ENCODE peak calls at places on chromosomes 2 and 18, in eight cellular contexts. P is HTR-8/SVneo; K is GM20000; Q is HEK293T; T is neural progenitor cell; Y is sigmoid colon; R is stimulated activated CD8-positive, alpha-beta memory T cell treated with anti-CD3 and anti-CD28 coated beads, Interleukin-2, amount 100 ng/mL, for 48 hours; E is colonic mucosa. S is an unnamed sample.
A peak's percentile ranks its signal among the peaks of the same experiment; 100 is the strongest.

GRCh38 chr18:73824684-73825083 is 322.9 kb downstream of the FBXO15 start:
- DNase-seq in Q (no peak), T (no peak), R (no peak), P (no peak), K (no peak), Y (no peak), E (no peak), S (no peak)

GRCh38 chr2:47230418-47230817 is 75.3 kb upstream of the STPG4 start:
- DNase-seq in R (no peak), P (no peak), K (no peak), T (no peak), Y (peak; percentile 93), Q (no peak), E (no peak), S (no peak)

GRCh38 chr2:227191367-227191766 is 26.9 kb downstream of the COL4A3 start:
- DNase-seq in Y (no peak), E (no peak), P (peak; percentile 24), K (no peak), R (no peak), T (peak; percentile 60), Q (peak; percentile 22), S (no peak)

GRCh38 chr18:68796936-68797690 is 767 bp upstream of the CCDC102B start:
- DNase-seq in K (no peak), T (no peak), P (no peak), R (no peak), Q (no peak), E (no peak), Y (no peak), S (no peak)

GRCh38 chr2:70855679-70856078 is 20.1 kb upstream of the CD207 start:
- DNase-seq in R (no peak), P (no peak), Q (no peak), Y (no peak), K (no peak), T (no peak), E (no peak), S (no peak)

GRCh38 chr2:160635488-160635887 is 141.9 kb upstream of the RBMS1 start:
- DNase-seq in Q (no peak), Y (no peak), K (no peak), T (no peak), P (no peak), E (no peak), R (no peak), S (no peak)

GRCh38 chr18:74540689-74541421 is 6.6 kb downstream of the CNDP1 start:
- DNase-seq in T (no peak), Y (no peak), R (no peak), K (no peak), E (peak; percentile 17), Q (no peak), P (no peak), S (no peak)

GRCh38 chr2:229901819-229902218 is 20.0 kb downstream of the TRIP12 start:
- DNase-seq in E (peak; percentile 27), R (no peak), P (peak; percentile 48), T (no peak), Q (peak; percentile 13), Y (no peak), K (no peak), S (no peak)

GRCh38 chr2:6290626-6291025 is 575.1 kb downstream of the CMPK2 start:
- DNase-seq in P (no peak), K (no peak), T (no peak), Y (no peak), E (no peak), R (no peak), Q (no peak), S (no peak)

GRCh38 chr2:226869371-226869770 is 33.5 kb downstream of the RHBDD1 start:
- DNase-seq in E (no peak), T (no peak), Y (no peak), Q (no peak), P (no peak), K (no peak), R (no peak), S (no peak)

GRCh38 chr2:234071664-234072063 is 21.2 kb downstream of the SPP2 start:
- DNase-seq in R (peak; percentile 2), P (no peak), K (no peak), Q (no peak), T (no peak), E (no peak), Y (no peak), S (no peak)

GRCh38 chr2:99488999-99489757 is 639 bp downstream of the REV1 start:
- DNase-seq in E (peak; percentile 40), P (peak; percentile 56), T (peak; percentile 84), Q (peak; percentile 56), Y (peak; percentile 85), R (peak; percentile 14), K (peak; percentile 85), S (peak; percentile 7)

GRCh38 chr18:42261731-42262130 is 306.7 kb downstream of the PIK3C3 start:
- DNase-seq in T (peak; percentile 36), Q (no peak), E (no peak), R (no peak), Y (no peak), P (no peak), K (no peak), S (no peak)

GRCh38 chr18:45359275-45360009 is 255.8 kb upstream of the SLC14A2 start:
- DNase-seq in E (peak; percentile 73), T (no peak), Q (no peak), R (no peak), P (no peak), Y (no peak), K (no peak), S (no peak)

GRCh38 chr2:60710707-60711106 is 45.4 kb upstream of the PAPOLG start:
- DNase-seq in R (no peak), E (no peak), Q (no peak), K (no peak), P (no peak), Y (peak; percentile 64), T (no peak), S (no peak)

GRCh38 chr2:197852127-197852526 is 47.7 kb downstream of the PLCL1 start:
- DNase-seq in R (no peak), E (no peak), Q (no peak), P (no peak), Y (no peak), K (no peak), T (no peak), S (no peak)

GRCh38 chr2:8541223-8541622 is 140.6 kb upstream of the ID2 start:
- DNase-seq in E (no peak), T (no peak), Y (no peak), K (no peak), Q (no peak), R (no peak), P (no peak), S (no peak)

GRCh38 chr2:172215172-172215935 is 112.7 kb upstream of the DLX2 start:
- DNase-seq in Y (no peak), T (no peak), Q (no peak), P (no peak), R (no peak), K (no peak), E (no peak), S (no peak)

GRCh38 chr18:36835927-36836326 is 7.0 kb downstream of the KIAA1328 start:
- DNase-seq in Q (no peak), Y (no peak), E (no peak), P (no peak), R (no peak), T (no peak), K (no peak), S (no peak)

GRCh38 chr2:226797989-226798421 is 1.6 kb downstream of the IRS1 start:
- DNase-seq in R (no peak), E (peak; percentile 22), Y (peak; percentile 73), Q (no peak), T (no peak), K (no peak), P (no peak), S (no peak)

GRCh38 chr2:174013310-174013751 is 48.2 kb upstream of the SP3 start:
- DNase-seq in Q (no peak), P (no peak), T (peak; percentile 31), Y (peak; percentile 87), R (no peak), K (no peak), E (no peak), S (no peak)

GRCh38 chr2:71659868-71660518 is 206.6 kb downstream of the DYSF start:
- DNase-seq in Q (peak; percentile 1), T (no peak), P (no peak), R (no peak), E (no peak), K (no peak), Y (peak; percentile 48), S (no peak)

GRCh38 chr2:164917296-164917903 is 37.9 kb downstream of the SLC38A11 start:
- DNase-seq in Q (peak; percentile 32), K (no peak), T (peak; percentile 59), E (peak; percentile 40), P (no peak), R (no peak), Y (peak; percentile 67), S (no peak)

GRCh38 chr2:227497158-227497557 is 25.2 kb downstream of the AGFG1 start:
- DNase-seq in E (no peak), T (no peak), K (no peak), Q (no peak), P (no peak), R (no peak), Y (no peak), S (no peak)

GRCh38 chr2:2867371-2867770 is 510.2 kb downstream of the EIPR1 start:
- DNase-seq in K (no peak), E (no peak), P (no peak), T (no peak), Q (no peak), Y (no peak), R (no peak), S (no peak)

GRCh38 chr18:3903341-3903740 is 453.4 kb downstream of the TGIF1 start:
- DNase-seq in P (peak; percentile 24), K (no peak), Y (no peak), T (no peak), E (no peak), Q (no peak), R (no peak), S (no peak)

GRCh38 chr2:237935740-237936452 is 30.9 kb upstream of the UBE2F start:
- DNase-seq in T (no peak), P (no peak), E (no peak), Q (no peak), K (no peak), Y (no peak), R (no peak), S (no peak)

GRCh38 chr2:55115795-55116597 is 65.7 kb upstream of the RTN4 start:
- DNase-seq in Q (no peak), E (no peak), K (no peak), P (peak; percentile 57), R (no peak), Y (no peak), T (no peak), S (no peak)

GRCh38 chr2:147572622-147573021 is 272.2 kb upstream of the ACVR2A start:
- DNase-seq in Q (no peak), R (no peak), K (no peak), E (no peak), Y (no peak), P (no peak), T (no peak), S (no peak)

GRCh38 chr18:63848159-63848558 is 39.3 kb upstream of the SERPINB2 start:
- DNase-seq in T (peak; percentile 66), Q (peak; percentile 19), Y (no peak), K (peak; percentile 13), R (no peak), P (peak; percentile 15), E (no peak), S (no peak)

GRCh38 chr2:23390152-23390551 is 5.2 kb downstream of the KLHL29 start:
- DNase-seq in E (no peak), T (no peak), R (no peak), P (no peak), Q (no peak), K (peak; percentile 32), Y (no peak), S (no peak)

GRCh38 chr18:57427429-57428181 is 7.6 kb upstream of the ONECUT2 start:
- DNase-seq in E (no peak), Y (no peak), T (peak; percentile 73), P (no peak), Q (no peak), R (no peak), K (no peak), S (no peak)

GRCh38 chr2:196330645-196331044 is 159.3 kb upstream of the STK17B start:
- DNase-seq in Q (no peak), P (no peak), K (no peak), Y (no peak), E (no peak), R (no peak), T (no peak), S (no peak)

GRCh38 chr18:48913201-48913600 is 37.6 kb downstream of the SMAD7 start:
- DNase-seq in E (peak; percentile 41), Y (peak; percentile 45), K (no peak), T (no peak), R (no peak), Q (no peak), P (no peak), S (no peak)